ENCODE peak calls at places on chromosomes 5 and 9, in nine cellular contexts. M is CD8-positive, alpha-beta T cell; F is cardiac muscle cell; J is stomach; U is NT2/D1; T is upper lobe of right lung; O is aorta; E is left ventricle myocardium inferior; Q is Peyer's patch. N is an unnamed sample. For H3K4me1 and H3K9me3, the result is how much of the 10 kb centered on the place peaks cover.

GRCh38 chr9:94212531-94212930 is 46.6 kb upstream of the ZNF169 start:
- DNase-seq in E (no peak), M (no peak), O (no peak), U (peak), Q (no peak), F (no peak), J (no peak), T (no peak), N (no peak)

GRCh38 chr5:13613621-13614020 is 330.9 kb downstream of the DNAH5 start:
- DNase-seq in J (no peak), U (no peak), M (no peak), F (no peak), E (no peak), T (no peak), O (no peak), Q (no peak), N (no peak)

GRCh38 chr5:36396640-36397039 is 94.9 kb upstream of the RANBP3L start:
- DNase-seq in U (no peak), F (no peak), T (no peak), Q (no peak), E (no peak), J (no peak), M (no peak), O (no peak), N (peak)

GRCh38 chr5:63053019-63053638 is 474.5 kb downstream of the LRRC70 start:
- DNase-seq in O (no peak), E (peak), M (no peak), J (no peak), U (no peak), F (no peak), T (no peak), Q (no peak), N (no peak)

GRCh38 chr9:20197976-20198685 is 409.3 kb upstream of the SLC24A2 start:
- DNase-seq in J (no peak), E (no peak), O (no peak), U (peak), F (no peak), T (no peak), Q (peak), M (no peak), N (no peak)

GRCh38 chr5:88188458-88189132 is 80.0 kb downstream of the TMEM161B start:
- DNase-seq in F (no peak), Q (no peak), O (no peak), E (no peak), T (no peak), M (no peak), U (no peak), J (no peak), N (no peak)

GRCh38 chr5:30446456-30446855 is 747.0 kb upstream of the CDH6 start:
- DNase-seq in E (no peak), U (no peak), Q (no peak), M (no peak), O (no peak), T (no peak), F (no peak), J (no peak), N (no peak)

GRCh38 chr5:40033411-40033810 is 608.6 kb upstream of the DAB2 start:
- DNase-seq in E (no peak), U (no peak), Q (no peak), F (no peak), O (no peak), J (no peak), M (peak), T (no peak), N (no peak)

GRCh38 chr5:149666212-149666852 is 63.8 kb upstream of the PPARGC1B start:
- DNase-seq in Q (no peak), J (no peak), T (peak), O (no peak), E (no peak), U (no peak), M (no peak), F (no peak), N (peak)

GRCh38 chr5:62152394-62153123 is 153.4 kb upstream of the KIF2A start:
- DNase-seq in Q (no peak), M (no peak), F (no peak), U (no peak), T (no peak), J (no peak), O (no peak), E (no peak), N (no peak)

GRCh38 chr9:125214186-125214585 is 13.8 kb downstream of the RABEPK start:
- DNase-seq in Q (no peak), M (no peak), T (no peak), F (no peak), E (no peak), U (no peak), O (no peak), J (no peak), N (no peak)

DNA sequence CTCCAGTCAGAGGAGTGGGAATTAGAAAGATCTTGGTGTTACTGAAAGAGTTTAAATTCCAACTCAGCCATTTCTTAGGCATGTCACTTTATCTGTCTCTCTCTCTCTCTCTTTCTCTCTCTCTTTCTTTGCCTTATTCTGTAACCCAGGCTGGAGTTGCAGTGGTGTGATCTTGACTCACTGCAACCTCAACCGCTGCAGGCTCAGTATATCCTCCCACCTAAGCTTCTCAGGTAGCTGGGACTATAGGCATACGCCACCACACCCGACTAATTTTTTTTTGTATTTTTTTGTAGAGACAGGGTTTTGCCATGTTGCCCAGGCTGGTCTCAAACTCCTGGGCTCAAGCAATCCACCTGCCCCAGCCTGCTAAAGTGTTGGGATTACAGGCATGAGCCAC is 18.3 kb downstream of the RABEPK start:
- DNase-seq in J (no peak), E (no peak), U (no peak), O (no peak), F (no peak), Q (no peak), M (no peak), T (no peak), N (no peak)
- H3K4me1 ChIP-seq in J (under half), E (under half), U (under half), O (under half), F (under half), Q (under half), M (under half), T (under half), N (under half)

DNA sequence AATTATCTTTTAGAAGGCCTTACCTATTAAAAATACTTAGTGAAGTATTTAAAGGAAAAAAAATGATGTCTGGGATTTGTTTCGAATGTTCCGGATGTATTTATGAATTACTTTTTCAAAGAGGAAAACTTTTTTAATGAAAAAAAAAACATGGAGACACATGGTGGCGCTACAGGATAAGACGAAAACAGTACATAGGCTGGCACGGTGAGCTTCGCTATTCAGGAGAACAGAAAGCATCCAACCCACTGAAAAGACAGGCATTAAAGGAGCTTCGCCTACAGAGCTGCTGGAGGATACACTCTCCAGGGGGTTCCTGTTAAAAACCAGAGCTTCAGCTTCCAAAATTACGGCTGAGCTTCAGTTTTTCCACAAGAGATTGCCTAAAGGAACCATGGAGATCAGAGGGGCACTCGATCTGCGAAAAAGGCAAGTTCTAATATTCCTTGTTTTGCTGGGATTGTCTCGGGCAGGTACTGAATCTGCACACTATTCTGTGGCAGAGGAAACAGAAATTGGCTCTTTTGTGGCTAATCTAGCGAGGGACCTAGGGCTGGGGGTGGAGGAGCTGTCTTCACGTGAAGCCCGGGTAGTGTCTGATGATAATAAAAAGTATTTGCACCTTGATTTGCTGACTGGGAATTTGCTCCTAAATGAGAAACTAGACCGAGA is at the start of gene PCDHB14:
- DNase-seq in J (no peak), F (peak), M (no peak), O (no peak), T (no peak), U (peak), E (no peak), Q (no peak), N (no peak)
- H3K9me3 ChIP-seq in J (under half), F (under half), M (under half), O (under half), T (under half), U (under half), E (half or more), Q (under half), N (under half)

GRCh38 chr5:79547982-79548381 is 34.0 kb upstream of the HOMER1 start:
- DNase-seq in M (no peak), T (no peak), Q (no peak), F (no peak), J (no peak), E (no peak), U (no peak), O (no peak), N (no peak)

GRCh38 chr5:79546782-79547428 is 33.0 kb upstream of the HOMER1 start:
- DNase-seq in E (no peak), O (no peak), M (no peak), J (no peak), Q (no peak), T (no peak), U (no peak), F (no peak), N (no peak)

GRCh38 chr5:79544136-79544535 is 30.2 kb upstream of the HOMER1 start:
- DNase-seq in T (no peak), J (no peak), U (no peak), Q (no peak), M (no peak), F (no peak), E (peak), O (no peak), N (no peak)

GRCh38 chr5:79552984-79553383 is 39.0 kb upstream of the HOMER1 start:
- DNase-seq in T (no peak), Q (no peak), U (no peak), J (no peak), E (no peak), F (no peak), O (no peak), M (no peak), N (no peak)

GRCh38 chr5:79547429-79547822 is 33.5 kb upstream of the HOMER1 start:
- DNase-seq in F (no peak), Q (no peak), M (no peak), O (peak), E (no peak), U (no peak), J (no peak), T (no peak), N (no peak)
- H3K4me1 ChIP-seq in F (under half), Q (under half), M (under half), O (under half), E (under half), U (under half), J (under half), T (under half), N (under half)

DNA sequence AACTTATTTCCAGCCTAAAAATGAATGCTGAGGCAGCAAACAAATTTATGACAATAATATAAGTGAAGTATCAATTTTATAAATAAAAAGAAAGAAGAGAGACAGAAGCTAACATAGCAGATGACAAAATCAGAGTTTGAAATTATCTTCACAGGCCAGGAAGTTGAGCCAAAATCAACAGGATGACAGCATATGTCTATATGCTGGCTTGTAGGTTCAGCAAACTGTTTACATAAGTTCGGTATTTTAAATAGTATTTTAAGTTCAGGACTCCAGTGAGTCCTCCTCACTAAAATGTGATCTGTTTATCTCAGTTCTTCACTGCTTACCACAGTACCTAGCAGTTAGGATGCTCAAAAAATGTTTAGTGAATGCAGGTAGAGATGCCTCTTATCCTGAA is 359.6 kb upstream of the SMC2 start:
- DNase-seq in M (no peak), J (no peak), T (no peak), F (no peak), E (no peak), O (no peak), Q (no peak), U (no peak), N (no peak)
- H3K9me3 ChIP-seq in M (under half), J (under half), T (under half), F (under half), E (under half), O (under half), Q (under half), U (under half), N (under half)

GRCh38 chr9:83978992-83979811 is 813 bp downstream of the HNRNPK start:
- DNase-seq in T (peak), O (peak), Q (peak), E (peak), J (peak), F (peak), M (peak), U (peak), N (peak)

GRCh38 chr9:83972286-83972685 is 7.7 kb downstream of the HNRNPK start:
- DNase-seq in F (no peak), M (no peak), J (no peak), Q (no peak), U (no peak), E (no peak), T (no peak), O (no peak), N (no peak)

GRCh38 chr9:83979812-83980394 is at the start of gene HNRNPK:
- DNase-seq in U (peak), O (peak), M (peak), F (peak), T (peak), E (peak), Q (peak), J (peak), N (peak)

GRCh38 chr9:83977196-83977595 is 2.8 kb downstream of the HNRNPK start:
- DNase-seq in U (no peak), Q (no peak), M (no peak), E (no peak), F (no peak), J (no peak), T (no peak), O (no peak), N (no peak)

GRCh38 chr9:83976372-83976771 is 3.6 kb downstream of the HNRNPK start:
- DNase-seq in U (no peak), E (no peak), M (no peak), T (no peak), F (no peak), J (no peak), Q (no peak), O (no peak), N (no peak)
- H3K4me1 ChIP-seq in U (under half), E (half or more), M (under half), T (under half), F (under half), J (under half), Q (under half), O (under half), N (half or more)

DNA sequence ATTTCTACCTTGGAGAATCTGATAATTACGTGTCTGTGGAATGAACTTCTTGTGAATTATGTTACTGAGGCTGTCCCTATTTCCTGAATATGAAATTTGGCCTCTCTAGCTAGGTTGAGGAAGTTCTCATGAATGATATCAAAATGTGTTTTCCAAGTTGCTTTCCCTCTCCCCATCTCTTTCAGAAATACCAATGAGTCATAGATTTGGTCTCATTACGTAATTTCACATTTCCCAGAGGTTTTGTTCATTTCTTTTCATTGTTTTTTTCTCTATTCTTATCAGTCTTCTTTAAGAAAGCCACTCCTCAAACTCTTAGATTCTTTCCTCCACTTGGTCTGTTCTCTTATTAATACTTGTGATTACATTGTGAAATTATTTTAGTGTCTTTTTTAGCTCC is 923.8 kb upstream of the CDH9 start:
- DNase-seq in Q (no peak), J (no peak), O (no peak), U (no peak), E (no peak), F (no peak), M (no peak), T (no peak), N (no peak)
- H3K9me3 ChIP-seq in Q (under half), J (under half), O (under half), U (under half), E (half or more), F (under half), M (under half), T (under half), N (under half)

GRCh38 chr5:143149759-143150158 is 253.7 kb downstream of the NR3C1 start:
- DNase-seq in Q (no peak), O (no peak), T (no peak), E (no peak), J (no peak), M (no peak), U (no peak), F (no peak), N (no peak)

GRCh38 chr5:143147918-143148317 is 255.6 kb downstream of the NR3C1 start:
- DNase-seq in Q (no peak), J (no peak), U (no peak), E (no peak), O (no peak), F (no peak), M (no peak), T (no peak), N (no peak)

GRCh38 chr5:143151056-143151455 is 252.4 kb downstream of the NR3C1 start:
- DNase-seq in T (no peak), E (no peak), J (no peak), F (no peak), U (no peak), Q (no peak), M (no peak), O (no peak), N (no peak)

GRCh38 chr5:143147382-143147781 is 256.1 kb downstream of the NR3C1 start:
- DNase-seq in O (no peak), F (no peak), E (no peak), T (no peak), Q (no peak), U (no peak), J (no peak), M (no peak), N (no peak)

GRCh38 chr5:143148461-143149170 is 254.9 kb downstream of the NR3C1 start:
- DNase-seq in Q (no peak), E (no peak), T (no peak), M (no peak), J (no peak), F (no peak), U (no peak), O (no peak), N (no peak)
- H3K4me1 ChIP-seq in Q (under half), E (under half), T (under half), M (under half), J (under half), F (under half), U (under half), O (under half), N (under half)

GRCh38 chr5:159650803-159651202 is 265.5 kb upstream of the ADRA1B start:
- DNase-seq in Q (no peak), E (no peak), O (no peak), M (no peak), J (no peak), T (no peak), F (peak), U (no peak), N (no peak)
- H3K9me3 ChIP-seq in Q (under half), E (under half), O (under half), M (under half), J (under half), T (under half), F (under half), U (under half), N (under half)